ENCODE peak calls at places on chromosomes 1 and 21, in ten cellular contexts. One of them, this sample, is unnamed.

GRCh38 chr1:36387141-36387949 is 1.6 kb upstream of the STK40 start:
- DNase-seq in stimulated activated CD4-positive, alpha-beta T cell treated with anti-CD3 and anti-CD28 coated beads, Interleukin-2, amount 100 ng/mL, for 48 hours: no peak
- DNase-seq in fibroblast of lung: peak
- DNase-seq in activated CD4-positive, CD25-positive, alpha-beta regulatory T cell: no peak
- DNase-seq in anterior cingulate cortex: no peak
- DNase-seq in naive thymus-derived CD4-positive, alpha-beta T cell: no peak
- DNase-seq in A172: peak
- DNase-seq in ovary: peak
- DNase-seq in OCI-M1: peak
- DNase-seq in activated gamma-delta T cell treated with Interleukin-2 at 50 U/mL for 16 hours: no peak
- DNase-seq in this sample: no peak

GRCh38 chr1:61391730-61392129 is 309.4 kb downstream of the NFIA start:
- DNase-seq in stimulated activated CD4-positive, alpha-beta T cell treated with anti-CD3 and anti-CD28 coated beads, Interleukin-2, amount 100 ng/mL, for 48 hours: no peak
- DNase-seq in fibroblast of lung: no peak
- DNase-seq in activated CD4-positive, CD25-positive, alpha-beta regulatory T cell: no peak
- DNase-seq in anterior cingulate cortex: no peak
- DNase-seq in naive thymus-derived CD4-positive, alpha-beta T cell: no peak
- DNase-seq in A172: no peak
- DNase-seq in ovary: no peak
- DNase-seq in OCI-M1: no peak
- DNase-seq in activated gamma-delta T cell treated with Interleukin-2 at 50 U/mL for 16 hours: no peak
- DNase-seq in this sample: no peak

GRCh38 chr1:246801241-246802020 is 77.2 kb downstream of the SCCPDH start:
- DNase-seq in stimulated activated CD4-positive, alpha-beta T cell treated with anti-CD3 and anti-CD28 coated beads, Interleukin-2, amount 100 ng/mL, for 48 hours: no peak
- DNase-seq in fibroblast of lung: no peak
- DNase-seq in activated CD4-positive, CD25-positive, alpha-beta regulatory T cell: no peak
- DNase-seq in anterior cingulate cortex: no peak
- DNase-seq in naive thymus-derived CD4-positive, alpha-beta T cell: no peak
- DNase-seq in A172: no peak
- DNase-seq in ovary: no peak
- DNase-seq in OCI-M1: no peak
- DNase-seq in activated gamma-delta T cell treated with Interleukin-2 at 50 U/mL for 16 hours: no peak
- DNase-seq in this sample: no peak

GRCh38 chr1:100699744-100700143 is 19.8 kb upstream of the VCAM1 start:
- DNase-seq in stimulated activated CD4-positive, alpha-beta T cell treated with anti-CD3 and anti-CD28 coated beads, Interleukin-2, amount 100 ng/mL, for 48 hours: no peak
- DNase-seq in fibroblast of lung: peak
- DNase-seq in activated CD4-positive, CD25-positive, alpha-beta regulatory T cell: no peak
- DNase-seq in anterior cingulate cortex: no peak
- DNase-seq in naive thymus-derived CD4-positive, alpha-beta T cell: no peak
- DNase-seq in A172: no peak
- DNase-seq in ovary: no peak
- DNase-seq in OCI-M1: no peak
- DNase-seq in activated gamma-delta T cell treated with Interleukin-2 at 50 U/mL for 16 hours: no peak
- DNase-seq in this sample: no peak

GRCh38 chr1:25341746-25342145 is 3.6 kb downstream of the TMEM50A start:
- DNase-seq in stimulated activated CD4-positive, alpha-beta T cell treated with anti-CD3 and anti-CD28 coated beads, Interleukin-2, amount 100 ng/mL, for 48 hours: no peak
- DNase-seq in fibroblast of lung: no peak
- DNase-seq in activated CD4-positive, CD25-positive, alpha-beta regulatory T cell: no peak
- DNase-seq in anterior cingulate cortex: no peak
- DNase-seq in naive thymus-derived CD4-positive, alpha-beta T cell: no peak
- DNase-seq in A172: no peak
- DNase-seq in ovary: no peak
- DNase-seq in OCI-M1: no peak
- DNase-seq in activated gamma-delta T cell treated with Interleukin-2 at 50 U/mL for 16 hours: no peak
- DNase-seq in this sample: no peak

GRCh38 chr1:115153966-115154557 is 64.8 kb upstream of the TSPAN2 start:
- DNase-seq in stimulated activated CD4-positive, alpha-beta T cell treated with anti-CD3 and anti-CD28 coated beads, Interleukin-2, amount 100 ng/mL, for 48 hours: no peak
- DNase-seq in fibroblast of lung: no peak
- DNase-seq in activated CD4-positive, CD25-positive, alpha-beta regulatory T cell: no peak
- DNase-seq in anterior cingulate cortex: no peak
- DNase-seq in naive thymus-derived CD4-positive, alpha-beta T cell: no peak
- DNase-seq in A172: no peak
- DNase-seq in ovary: no peak
- DNase-seq in OCI-M1: no peak
- DNase-seq in activated gamma-delta T cell treated with Interleukin-2 at 50 U/mL for 16 hours: no peak
- DNase-seq in this sample: no peak

GRCh38 chr1:231523816-231524215 is 4.7 kb upstream of the TSNAX start:
- DNase-seq in stimulated activated CD4-positive, alpha-beta T cell treated with anti-CD3 and anti-CD28 coated beads, Interleukin-2, amount 100 ng/mL, for 48 hours: no peak
- DNase-seq in fibroblast of lung: peak
- DNase-seq in activated CD4-positive, CD25-positive, alpha-beta regulatory T cell: no peak
- DNase-seq in anterior cingulate cortex: no peak
- DNase-seq in naive thymus-derived CD4-positive, alpha-beta T cell: no peak
- DNase-seq in A172: no peak
- DNase-seq in ovary: no peak
- DNase-seq in OCI-M1: peak
- DNase-seq in activated gamma-delta T cell treated with Interleukin-2 at 50 U/mL for 16 hours: no peak
- DNase-seq in this sample: no peak

GRCh38 chr1:40690919-40691537 is 476 bp upstream of the NFYC start:
- DNase-seq in stimulated activated CD4-positive, alpha-beta T cell treated with anti-CD3 and anti-CD28 coated beads, Interleukin-2, amount 100 ng/mL, for 48 hours: no peak
- DNase-seq in fibroblast of lung: no peak
- DNase-seq in activated CD4-positive, CD25-positive, alpha-beta regulatory T cell: no peak
- DNase-seq in anterior cingulate cortex: no peak
- DNase-seq in naive thymus-derived CD4-positive, alpha-beta T cell: peak
- DNase-seq in A172: no peak
- DNase-seq in ovary: no peak
- DNase-seq in OCI-M1: peak
- DNase-seq in activated gamma-delta T cell treated with Interleukin-2 at 50 U/mL for 16 hours: no peak
- DNase-seq in this sample: no peak

GRCh38 chr1:39250460-39251240 is 46.2 kb downstream of the MACF1 start:
- DNase-seq in stimulated activated CD4-positive, alpha-beta T cell treated with anti-CD3 and anti-CD28 coated beads, Interleukin-2, amount 100 ng/mL, for 48 hours: no peak
- DNase-seq in fibroblast of lung: peak
- DNase-seq in activated CD4-positive, CD25-positive, alpha-beta regulatory T cell: no peak
- DNase-seq in anterior cingulate cortex: no peak
- DNase-seq in naive thymus-derived CD4-positive, alpha-beta T cell: no peak
- DNase-seq in A172: no peak
- DNase-seq in ovary: no peak
- DNase-seq in OCI-M1: no peak
- DNase-seq in activated gamma-delta T cell treated with Interleukin-2 at 50 U/mL for 16 hours: no peak
- DNase-seq in this sample: no peak

GRCh38 chr1:198667186-198667585 is 28.3 kb downstream of the PTPRC start:
- DNase-seq in stimulated activated CD4-positive, alpha-beta T cell treated with anti-CD3 and anti-CD28 coated beads, Interleukin-2, amount 100 ng/mL, for 48 hours: no peak
- DNase-seq in fibroblast of lung: no peak
- DNase-seq in activated CD4-positive, CD25-positive, alpha-beta regulatory T cell: no peak
- DNase-seq in anterior cingulate cortex: no peak
- DNase-seq in naive thymus-derived CD4-positive, alpha-beta T cell: no peak
- DNase-seq in A172: no peak
- DNase-seq in ovary: no peak
- DNase-seq in OCI-M1: no peak
- DNase-seq in activated gamma-delta T cell treated with Interleukin-2 at 50 U/mL for 16 hours: no peak
- DNase-seq in this sample: no peak

GRCh38 chr1:8970870-8971337 is 25.2 kb downstream of the CA6 start:
- DNase-seq in stimulated activated CD4-positive, alpha-beta T cell treated with anti-CD3 and anti-CD28 coated beads, Interleukin-2, amount 100 ng/mL, for 48 hours: no peak
- DNase-seq in fibroblast of lung: no peak
- DNase-seq in activated CD4-positive, CD25-positive, alpha-beta regulatory T cell: no peak
- DNase-seq in anterior cingulate cortex: no peak
- DNase-seq in naive thymus-derived CD4-positive, alpha-beta T cell: peak
- DNase-seq in A172: no peak
- DNase-seq in ovary: no peak
- DNase-seq in OCI-M1: no peak
- DNase-seq in activated gamma-delta T cell treated with Interleukin-2 at 50 U/mL for 16 hours: peak
- DNase-seq in this sample: peak

GRCh38 chr1:38138498-38139233 is 92.1 kb upstream of the POU3F1 start:
- DNase-seq in stimulated activated CD4-positive, alpha-beta T cell treated with anti-CD3 and anti-CD28 coated beads, Interleukin-2, amount 100 ng/mL, for 48 hours: no peak
- DNase-seq in fibroblast of lung: peak
- DNase-seq in activated CD4-positive, CD25-positive, alpha-beta regulatory T cell: no peak
- DNase-seq in anterior cingulate cortex: peak
- DNase-seq in naive thymus-derived CD4-positive, alpha-beta T cell: no peak
- DNase-seq in A172: peak
- DNase-seq in ovary: peak
- DNase-seq in OCI-M1: no peak
- DNase-seq in activated gamma-delta T cell treated with Interleukin-2 at 50 U/mL for 16 hours: no peak
- DNase-seq in this sample: no peak

GRCh38 chr1:188988589-188988988 is 1489.1 kb downstream of the BRINP3 start:
- DNase-seq in stimulated activated CD4-positive, alpha-beta T cell treated with anti-CD3 and anti-CD28 coated beads, Interleukin-2, amount 100 ng/mL, for 48 hours: no peak
- DNase-seq in fibroblast of lung: no peak
- DNase-seq in activated CD4-positive, CD25-positive, alpha-beta regulatory T cell: no peak
- DNase-seq in anterior cingulate cortex: no peak
- DNase-seq in naive thymus-derived CD4-positive, alpha-beta T cell: no peak
- DNase-seq in A172: peak
- DNase-seq in ovary: no peak
- DNase-seq in OCI-M1: no peak
- DNase-seq in activated gamma-delta T cell treated with Interleukin-2 at 50 U/mL for 16 hours: no peak
- DNase-seq in this sample: no peak

GRCh38 chr1:232571523-232571922 is 58.4 kb downstream of the SIPA1L2 start:
- DNase-seq in stimulated activated CD4-positive, alpha-beta T cell treated with anti-CD3 and anti-CD28 coated beads, Interleukin-2, amount 100 ng/mL, for 48 hours: no peak
- DNase-seq in fibroblast of lung: peak
- DNase-seq in activated CD4-positive, CD25-positive, alpha-beta regulatory T cell: no peak
- DNase-seq in anterior cingulate cortex: no peak
- DNase-seq in naive thymus-derived CD4-positive, alpha-beta T cell: no peak
- DNase-seq in A172: peak
- DNase-seq in ovary: no peak
- DNase-seq in OCI-M1: no peak
- DNase-seq in activated gamma-delta T cell treated with Interleukin-2 at 50 U/mL for 16 hours: no peak
- DNase-seq in this sample: no peak

GRCh38 chr1:30409476-30410152 is 313.8 kb downstream of the MATN1 start:
- DNase-seq in stimulated activated CD4-positive, alpha-beta T cell treated with anti-CD3 and anti-CD28 coated beads, Interleukin-2, amount 100 ng/mL, for 48 hours: no peak
- DNase-seq in fibroblast of lung: no peak
- DNase-seq in activated CD4-positive, CD25-positive, alpha-beta regulatory T cell: no peak
- DNase-seq in anterior cingulate cortex: no peak
- DNase-seq in naive thymus-derived CD4-positive, alpha-beta T cell: no peak
- DNase-seq in A172: peak
- DNase-seq in ovary: no peak
- DNase-seq in OCI-M1: no peak
- DNase-seq in activated gamma-delta T cell treated with Interleukin-2 at 50 U/mL for 16 hours: no peak
- DNase-seq in this sample: no peak

GRCh38 chr1:20492751-20493150 is 6.7 kb upstream of the CAMK2N1 start:
- DNase-seq in stimulated activated CD4-positive, alpha-beta T cell treated with anti-CD3 and anti-CD28 coated beads, Interleukin-2, amount 100 ng/mL, for 48 hours: no peak
- DNase-seq in fibroblast of lung: no peak
- DNase-seq in activated CD4-positive, CD25-positive, alpha-beta regulatory T cell: no peak
- DNase-seq in anterior cingulate cortex: no peak
- DNase-seq in naive thymus-derived CD4-positive, alpha-beta T cell: no peak
- DNase-seq in A172: no peak
- DNase-seq in ovary: no peak
- DNase-seq in OCI-M1: no peak
- DNase-seq in activated gamma-delta T cell treated with Interleukin-2 at 50 U/mL for 16 hours: no peak
- DNase-seq in this sample: no peak

GRCh38 chr21:45423201-45423955 is 18.4 kb downstream of the COL18A1 start:
- DNase-seq in stimulated activated CD4-positive, alpha-beta T cell treated with anti-CD3 and anti-CD28 coated beads, Interleukin-2, amount 100 ng/mL, for 48 hours: no peak
- DNase-seq in fibroblast of lung: no peak
- DNase-seq in activated CD4-positive, CD25-positive, alpha-beta regulatory T cell: no peak
- DNase-seq in anterior cingulate cortex: no peak
- DNase-seq in naive thymus-derived CD4-positive, alpha-beta T cell: no peak
- DNase-seq in A172: no peak
- DNase-seq in ovary: no peak
- DNase-seq in OCI-M1: no peak
- DNase-seq in activated gamma-delta T cell treated with Interleukin-2 at 50 U/mL for 16 hours: no peak
- DNase-seq in this sample: no peak

GRCh38 chr1:40001456-40001855 is 39.1 kb upstream of the CAP1 start:
- DNase-seq in stimulated activated CD4-positive, alpha-beta T cell treated with anti-CD3 and anti-CD28 coated beads, Interleukin-2, amount 100 ng/mL, for 48 hours: no peak
- DNase-seq in fibroblast of lung: no peak
- DNase-seq in activated CD4-positive, CD25-positive, alpha-beta regulatory T cell: no peak
- DNase-seq in anterior cingulate cortex: no peak
- DNase-seq in naive thymus-derived CD4-positive, alpha-beta T cell: no peak
- DNase-seq in A172: no peak
- DNase-seq in ovary: no peak
- DNase-seq in OCI-M1: no peak
- DNase-seq in activated gamma-delta T cell treated with Interleukin-2 at 50 U/mL for 16 hours: no peak
- DNase-seq in this sample: no peak

This sample was measured in KG1.